ENCODE peak calls at places on chromosome 16, in six cellular contexts. L is stomach, H is NT2/D1, G is mesenchymal stem cell, A is kidney epithelial cell, C is Panc1. N is an unnamed sample. For H3K36me3, the result is how much of the 10 kb centered on the place peaks cover.

GRCh38 chr16:29765167-29766032 is 12.7 kb upstream of the ZG16 start:
- DNase-seq in L (no peak), H (no peak), C (no peak), A (no peak), G (no peak), N (peak)

GRCh38 chr16:12646490-12647274 is 157.0 kb downstream of the CPPED1 start:
- DNase-seq in A (no peak), G (peak), C (no peak), H (no peak), L (peak), N (no peak)

GRCh38 chr16:10828851-10829331 is 10.3 kb upstream of the TVP23A start:
- DNase-seq in A (peak), G (no peak), L (peak), H (no peak), C (no peak), N (peak)

GRCh38 chr16:50326835-50327465 is 41.8 kb downstream of the BRD7 start:
- DNase-seq in G (peak), A (no peak), C (peak), L (no peak), H (peak), N (no peak)

GRCh38 chr16:12150600-12150999 is 174.1 kb downstream of the SNX29 start:
- DNase-seq in H (no peak), L (no peak), C (no peak), A (no peak), G (no peak), N (no peak)

GRCh38 chr16:2512920-2513404 is 790 bp upstream of the ATP6V0C start:
- DNase-seq in G (no peak), L (no peak), A (no peak), C (no peak), H (no peak), N (peak)

GRCh38 chr16:77556203-77556602 is 121.4 kb upstream of the ADAMTS18 start:
- DNase-seq in A (no peak), H (no peak), C (no peak), G (no peak), L (no peak), N (no peak)

GRCh38 chr16:63361032-63361624 is 1324.9 kb upstream of the CDH8 start:
- DNase-seq in A (peak), H (peak), L (no peak), G (peak), C (peak), N (no peak)

GRCh38 chr16:83744521-83744981 is 63.2 kb upstream of the HSBP1 start:
- DNase-seq in G (peak), H (peak), L (no peak), A (no peak), C (no peak), N (peak)

GRCh38 chr16:19872935-19873334 is 11.7 kb downstream of the GPRC5B start:
- DNase-seq in A (no peak), G (no peak), H (no peak), L (no peak), C (no peak), N (no peak)

GRCh38 chr16:85168732-85169256 is 56.5 kb upstream of the CIBAR2 start:
- DNase-seq in A (no peak), L (no peak), H (no peak), C (no peak), G (no peak), N (no peak)

GRCh38 chr16:11833951-11834695 is 17.2 kb downstream of the RSL1D1 start:
- DNase-seq in G (peak), C (no peak), L (no peak), H (no peak), A (no peak), N (no peak)

GRCh38 chr16:27595461-27595860 is 45.5 kb downstream of the KATNIP start:
- DNase-seq in A (no peak), H (no peak), L (no peak), C (no peak), G (no peak), N (no peak)

GRCh38 chr16:67518676-67519075 is 10.0 kb upstream of the RIPOR1 start:
- DNase-seq in A (no peak), H (no peak), C (no peak), L (no peak), G (no peak), N (no peak)

GRCh38 chr16:29029168-29029994 is 44.5 kb downstream of the LAT start:
- DNase-seq in A (peak), L (no peak), H (peak), G (peak), C (no peak), N (no peak)

GRCh38 chr16:30567160-30567990 is 4.1 kb downstream of the ZNF688 start:
- DNase-seq in G (peak), C (no peak), H (no peak), L (no peak), A (no peak), N (no peak)

GRCh38 chr16:65547799-65548446 is 426.1 kb upstream of the CDH11 start:
- DNase-seq in G (peak), H (no peak), A (peak), L (no peak), C (no peak), N (no peak)

GRCh38 chr16:89905511-89906140 is 13.0 kb upstream of the MC1R start:
- DNase-seq in L (no peak), G (peak), C (no peak), H (no peak), A (no peak), N (no peak)

GRCh38 chr16:31002810-31003209 is 7.6 kb downstream of the STX1B start:
- DNase-seq in L (no peak), C (no peak), H (no peak), A (no peak), G (no peak), N (no peak)

GRCh38 chr16:66741971-66742396 is 9.4 kb downstream of the DYNC1LI2 start:
- DNase-seq in A (no peak), L (no peak), H (no peak), G (peak), C (no peak), N (no peak)

GRCh38 chr16:4025428-4025827 is 90.8 kb downstream of the ADCY9 start:
- DNase-seq in C (no peak), G (no peak), L (no peak), A (no peak), H (no peak), N (no peak)
- H3K36me3 ChIP-seq in C (under half), G (under half), L (under half), A (under half), H (under half), N (under half)

GRCh38 chr16:58578642-58579041 is 51.0 kb downstream of the CNOT1 start:
- DNase-seq in G (no peak), A (no peak), L (no peak), C (no peak), H (no peak), N (no peak)
- H3K36me3 ChIP-seq in G (half or more), A (under half), L (half or more), C (half or more), H (half or more), N (under half)

DNA sequence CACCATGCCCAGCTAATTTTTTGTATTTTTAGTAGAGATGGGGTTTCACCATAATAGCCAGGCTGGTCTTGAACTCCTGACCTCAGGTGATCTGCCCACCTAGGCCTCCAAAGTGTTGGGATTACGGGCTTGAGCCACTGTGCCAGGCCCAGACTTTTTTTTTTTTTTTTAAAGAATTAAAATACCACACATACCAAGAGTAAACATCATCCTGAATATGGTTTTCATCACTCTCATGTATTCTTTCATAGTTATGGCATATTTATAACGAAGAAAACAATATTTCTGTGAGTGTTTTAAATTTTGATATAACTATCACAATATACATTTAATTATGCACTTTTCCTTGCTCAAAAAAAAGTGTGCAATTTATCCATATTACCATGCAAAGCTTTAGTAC is 48.2 kb downstream of the MARVELD3 start:
- DNase-seq in H (no peak), L (no peak), C (no peak), G (no peak), A (no peak), N (no peak)
- H3K36me3 ChIP-seq in H (half or more), L (under half), C (under half), G (half or more), A (under half), N (under half)

GRCh38 chr16:74465281-74465680 is 44.0 kb upstream of the CLEC18B start:
- DNase-seq in C (no peak), L (no peak), H (no peak), A (no peak), G (no peak), N (no peak)
- H3K36me3 ChIP-seq in C (under half), L (half or more), H (half or more), A (under half), G (half or more), N (under half)

DNA sequence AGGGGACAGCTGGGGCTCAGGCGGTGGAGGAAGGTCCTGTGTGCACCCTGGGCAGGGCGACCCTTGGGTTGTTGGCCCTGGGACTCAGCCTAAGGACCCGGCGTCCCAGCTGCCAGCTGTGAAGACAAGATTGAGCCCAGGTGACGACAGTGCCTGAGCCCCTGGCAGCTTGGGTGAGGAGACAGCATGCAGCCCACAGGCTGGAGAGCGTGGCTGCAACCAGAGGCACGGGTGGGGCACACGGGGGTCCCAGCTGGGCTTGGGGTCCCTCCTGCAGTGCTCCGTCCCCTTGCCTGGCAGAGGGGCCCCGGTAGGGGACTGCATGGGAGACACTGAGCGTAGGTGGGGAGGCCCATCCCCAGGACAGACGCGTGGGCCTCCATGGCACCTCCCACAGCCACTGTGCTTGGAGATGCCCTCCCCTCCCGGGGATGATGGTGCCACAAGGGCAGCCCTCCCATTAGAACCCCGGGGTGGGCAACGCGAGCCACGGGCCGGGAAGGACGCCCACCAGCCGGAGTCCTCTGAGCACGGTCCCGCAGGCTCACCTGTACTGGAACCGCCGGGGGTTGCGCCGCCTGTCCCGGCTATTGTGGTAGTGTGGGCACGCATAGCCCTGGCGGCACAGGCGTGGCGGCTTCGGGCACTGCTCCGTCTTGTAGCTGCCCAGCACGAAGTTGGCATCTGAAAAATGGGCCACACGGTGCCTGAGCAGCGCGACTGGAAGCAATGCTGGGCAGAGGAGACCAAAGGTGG is 15.5 kb downstream of the UNKL start:
- DNase-seq in G (no peak), L (no peak), C (no peak), A (no peak), H (no peak), N (no peak)
- H3K36me3 ChIP-seq in G (half or more), L (half or more), C (under half), A (under half), H (under half), N (under half)

GRCh38 chr16:47971225-47971624 is 184.6 kb downstream of the ABCC12 start:
- DNase-seq in H (no peak), L (no peak), C (no peak), A (no peak), G (no peak), N (no peak)
- H3K36me3 ChIP-seq in H (under half), L (under half), C (under half), A (under half), G (under half), N (under half)

DNA sequence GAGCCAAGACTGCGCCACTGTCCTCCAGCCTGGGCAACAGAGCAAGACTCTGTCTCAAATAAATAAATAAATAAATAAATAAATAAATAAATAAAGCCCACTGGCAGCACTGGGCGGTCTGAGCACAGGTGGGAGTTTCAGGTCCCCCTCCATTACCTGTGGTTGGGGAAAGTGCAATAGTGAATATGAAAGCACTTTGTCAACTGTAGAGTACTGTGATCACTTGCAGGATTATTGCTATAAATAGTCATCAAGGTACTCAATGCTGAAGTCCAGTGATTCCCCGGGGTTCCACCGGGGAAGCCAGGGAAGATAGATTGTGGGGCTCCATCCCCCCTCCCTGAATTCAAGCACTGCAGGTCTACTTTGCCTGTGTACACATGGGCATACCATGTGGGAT is 42.7 kb upstream of the CPNE2 start:
- DNase-seq in L (no peak), H (no peak), C (no peak), G (no peak), A (no peak), N (no peak)
- H3K36me3 ChIP-seq in L (under half), H (under half), C (under half), G (half or more), A (under half), N (under half)

DNA sequence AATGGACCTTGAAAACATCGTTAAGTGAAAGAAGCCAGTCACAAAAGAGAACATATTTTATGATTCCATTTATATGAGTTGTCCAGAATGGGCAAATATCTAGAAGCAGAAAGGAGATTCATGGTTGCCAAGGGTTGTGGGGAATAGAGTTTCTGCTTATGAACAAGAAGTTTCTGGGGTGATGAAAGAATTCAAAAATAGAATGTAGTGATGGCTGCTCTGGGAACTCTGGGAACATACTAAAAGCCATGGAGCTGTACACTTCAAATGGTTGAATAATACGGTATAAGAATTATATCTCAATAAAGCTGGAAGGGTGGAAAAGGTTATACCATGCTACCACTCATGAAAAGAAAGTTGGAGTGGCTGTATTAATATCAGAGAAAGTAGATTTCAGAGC is 18.5 kb downstream of the AKTIP start:
- DNase-seq in C (no peak), A (no peak), G (no peak), H (no peak), L (no peak), N (no peak)
- H3K36me3 ChIP-seq in C (under half), A (under half), G (half or more), H (half or more), L (under half), N (under half)